ENCODE peak calls at places on chromosomes 3 and 15, in six cellular contexts. C is heart left ventricle, Y is tibial nerve, N is mesendoderm, D is PC-3, W is lower lobe of right lung. E is an unnamed sample.

GRCh38 chr3:105518806-105519418 is 152.2 kb downstream of the ALCAM start:
- DNase-seq in C (no peak), Y (peak; percentile 21), N (peak; percentile 67), D (peak; percentile 90), W (no peak), E (no peak)

GRCh38 chr3:31179768-31180167 is 285.3 kb upstream of the GADL1 start:
- DNase-seq in C (no peak), Y (no peak), N (no peak), D (peak; percentile 6), W (no peak), E (no peak)

GRCh38 chr3:96869316-96869715 is 54.9 kb downstream of the EPHA6 start:
- DNase-seq in C (no peak), Y (no peak), N (no peak), D (no peak), W (no peak), E (no peak)

GRCh38 chr3:58029842-58030584 is 21.8 kb downstream of the FLNB start:
- DNase-seq in C (no peak), Y (no peak), N (peak; percentile 82), D (no peak), W (no peak), E (no peak)

GRCh38 chr3:23654571-23654970 is 151.2 kb upstream of the UBE2E1 start:
- DNase-seq in C (no peak), Y (no peak), N (no peak), D (no peak), W (no peak), E (no peak)

GRCh38 chr3:38021196-38021595 is 8.2 kb downstream of the PLCD1 start:
- DNase-seq in C (no peak), Y (no peak), N (no peak), D (no peak), W (peak; percentile 34), E (no peak)

GRCh38 chr15:86854186-86854585 is 774.5 kb downstream of the AGBL1 start:
- DNase-seq in C (peak; percentile 28), Y (no peak), N (no peak), D (no peak), W (no peak), E (no peak)

GRCh38 chr15:100900136-100900894 is 18.8 kb upstream of the LRRK1 start:
- DNase-seq in C (no peak), Y (no peak), N (no peak), D (no peak), W (no peak), E (no peak)

GRCh38 chr3:11415099-11415498 is 142.9 kb downstream of the ATG7 start:
- DNase-seq in C (no peak), Y (no peak), N (no peak), D (no peak), W (no peak), E (no peak)

GRCh38 chr15:70720228-70721016 is 42.9 kb downstream of the UACA start:
- DNase-seq in C (no peak), Y (no peak), N (peak; percentile 32), D (no peak), W (no peak), E (no peak)

GRCh38 chr15:45121020-45121419 is 6.9 kb downstream of the DUOXA2 start:
- DNase-seq in C (no peak), Y (no peak), N (no peak), D (no peak), W (peak; percentile 12), E (peak; percentile 28)

GRCh38 chr3:171349392-171349791 is 110.8 kb downstream of the TNIK start:
- DNase-seq in C (no peak), Y (no peak), N (peak; percentile 44), D (peak; percentile 61), W (no peak), E (no peak)

GRCh38 chr15:94494732-94495131 is 263.4 kb downstream of the MCTP2 start:
- DNase-seq in C (no peak), Y (no peak), N (no peak), D (peak; percentile 2), W (no peak), E (no peak)

GRCh38 chr3:152419748-152420147 is 151.0 kb downstream of the MBNL1 start:
- DNase-seq in C (no peak), Y (no peak), N (no peak), D (no peak), W (no peak), E (no peak)

GRCh38 chr3:166837535-166837934 is 542.6 kb downstream of the ZBBX start:
- DNase-seq in C (no peak), Y (no peak), N (peak; percentile 67), D (peak; percentile 66), W (no peak), E (no peak)

GRCh38 chr15:37995461-37996347 is 61.3 kb downstream of the TMCO5A start:
- DNase-seq in C (no peak), Y (peak; percentile 51), N (peak; percentile 69), D (peak; percentile 73), W (no peak), E (no peak)

GRCh38 chr3:104952587-104952986 is 414.1 kb upstream of the ALCAM start:
- DNase-seq in C (no peak), Y (no peak), N (no peak), D (peak; percentile 94), W (peak; percentile 55), E (peak; percentile 63)

GRCh38 chr3:178419078-178419477 is 117.2 kb upstream of the KCNMB2 start:
- DNase-seq in C (no peak), Y (no peak), N (no peak), D (peak; percentile 62), W (no peak), E (no peak)

GRCh38 chr3:72460215-72461174 is 387.8 kb downstream of the SHQ1 start:
- DNase-seq in C (no peak), Y (no peak), N (no peak), D (no peak), W (no peak), E (no peak)

GRCh38 chr15:48946088-48946839 is 17.5 kb downstream of the SHC4 start:
- DNase-seq in C (no peak), Y (no peak), N (peak; percentile 28), D (peak; percentile 84), W (no peak), E (no peak)

GRCh38 chr3:117706731-117707130 is 997.2 kb downstream of the TUSC7 start:
- DNase-seq in C (no peak), Y (no peak), N (no peak), D (no peak), W (no peak), E (no peak)

GRCh38 chr3:60992395-60992794 is 258.9 kb downstream of the FHIT start:
- DNase-seq in C (no peak), Y (peak; percentile 20), N (no peak), D (no peak), W (no peak), E (no peak)

GRCh38 chr3:13144163-13145023 is 71.2 kb upstream of the IQSEC1 start:
- DNase-seq in C (no peak), Y (no peak), N (no peak), D (no peak), W (peak; percentile 12), E (no peak)

GRCh38 chr3:124467980-124468902 is 262.0 kb upstream of the UMPS start:
- DNase-seq in C (peak; percentile 30), Y (peak; percentile 10), N (peak; percentile 72), D (peak; percentile 80), W (no peak), E (peak; percentile 64)

GRCh38 chr3:61417352-61417751 is 144.0 kb upstream of the PTPRG start:
- DNase-seq in C (no peak), Y (peak; percentile 57), N (no peak), D (no peak), W (no peak), E (no peak)

GRCh38 chr3:132641837-132642538 is 17.6 kb downstream of the ACAD11 start:
- DNase-seq in C (no peak), Y (no peak), N (peak; percentile 51), D (peak; percentile 66), W (no peak), E (no peak)

GRCh38 chr3:62201438-62202035 is 171.8 kb downstream of the FEZF2 start:
- DNase-seq in C (no peak), Y (no peak), N (no peak), D (peak; percentile 56), W (no peak), E (no peak)

GRCh38 chr3:155921486-155921885 is 51.0 kb downstream of the GMPS start:
- DNase-seq in C (no peak), Y (no peak), N (no peak), D (no peak), W (no peak), E (no peak)

GRCh38 chr3:155917781-155918180 is 47.3 kb downstream of the GMPS start:
- DNase-seq in C (no peak), Y (no peak), N (no peak), D (no peak), W (no peak), E (no peak)

DNA sequence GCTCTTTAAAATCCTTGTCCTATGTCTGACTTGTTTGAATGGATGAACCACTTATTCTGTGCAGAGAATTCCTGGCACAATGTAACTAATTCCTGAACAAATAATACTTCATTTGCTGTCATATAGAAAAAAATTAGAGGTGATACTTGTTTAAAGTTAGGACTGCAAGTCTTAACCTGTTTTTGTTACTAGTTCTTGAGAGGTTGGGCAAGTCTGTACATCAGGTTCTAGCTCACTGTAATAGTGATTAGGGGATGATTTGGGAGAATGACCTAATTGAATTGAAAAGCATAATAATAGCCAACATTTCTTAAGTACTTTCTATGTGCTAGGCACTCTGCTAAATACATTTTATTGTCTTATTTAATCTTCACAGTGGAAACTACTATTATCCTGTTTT is 49.3 kb downstream of the GMPS start:
- DNase-seq in C (no peak), Y (no peak), N (no peak), D (no peak), W (no peak), E (no peak)
- H3K36me3 ChIP-seq in C (peaks cover 30% of the 10 kb centered on the region), Y (peaks cover 74% of the 10 kb centered on the region), N (peaks cover 1% of the 10 kb centered on the region), D (peaks cover 61% of the 10 kb centered on the region), W (peaks cover 94% of the 10 kb centered on the region), E (peaks cover 7% of the 10 kb centered on the region)

DNA sequence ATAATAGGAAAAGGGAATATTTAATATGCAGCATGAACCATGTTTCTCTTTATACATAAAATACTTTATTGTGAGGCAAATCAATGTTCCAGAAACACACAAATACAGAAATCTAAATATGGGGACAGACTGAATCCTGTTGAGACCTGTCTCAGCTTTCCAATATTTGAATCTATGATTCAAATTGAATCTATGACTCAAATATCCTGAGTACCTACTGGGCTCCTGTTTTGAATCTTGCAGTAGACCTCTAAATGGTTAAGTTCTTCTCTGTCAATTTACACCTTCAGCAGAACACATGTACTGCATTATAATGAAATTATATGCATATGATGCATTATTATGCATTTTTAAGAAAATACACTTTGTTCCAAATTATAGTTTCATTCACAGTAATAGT is 143.2 kb upstream of the PLXND1 start:
- DNase-seq in C (no peak), Y (no peak), N (no peak), D (no peak), W (no peak), E (no peak)
- H3K36me3 ChIP-seq in C (no peaks in the 10 kb centered on the region), Y (no peaks in the 10 kb centered on the region), N (no peaks in the 10 kb centered on the region), D (no peaks in the 10 kb centered on the region), W (no peaks in the 10 kb centered on the region), E (no peaks in the 10 kb centered on the region)

GRCh38 chr15:80785335-80785734 is 6.2 kb downstream of the CEMIP start:
- DNase-seq in C (no peak), Y (no peak), N (no peak), D (no peak), W (no peak), E (no peak)
- H3K36me3 ChIP-seq in C (no peaks in the 10 kb centered on the region), Y (no peaks in the 10 kb centered on the region), N (no peaks in the 10 kb centered on the region), D (no peaks in the 10 kb centered on the region), W (peaks cover 3% of the 10 kb centered on the region), E (no peaks in the 10 kb centered on the region)

DNA sequence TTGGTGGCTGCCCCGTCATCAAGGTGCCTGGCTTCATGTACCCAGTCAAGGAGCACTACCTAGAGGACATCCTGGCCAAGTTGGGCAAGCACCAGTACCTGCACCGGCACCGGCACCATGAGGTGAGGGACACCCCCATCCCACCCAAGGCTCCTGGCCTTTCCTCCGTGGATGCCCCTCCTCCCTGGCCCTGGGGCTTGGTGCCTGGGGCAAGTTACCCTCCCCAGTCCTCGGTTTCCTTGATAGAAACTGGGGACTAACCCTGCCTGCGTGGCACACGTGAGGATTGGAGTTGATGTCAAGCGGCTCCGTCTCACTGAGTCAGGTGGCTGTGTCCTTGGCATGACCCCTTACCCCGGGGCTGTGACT is 43.9 kb downstream of the DHX30 start:
- DNase-seq in C (no peak), Y (no peak), N (no peak), D (no peak), W (no peak), E (no peak)
- H3K36me3 ChIP-seq in C (peaks cover 40% of the 10 kb centered on the region), Y (peaks cover 100% of the 10 kb centered on the region), N (peaks cover 41% of the 10 kb centered on the region), D (peaks cover 60% of the 10 kb centered on the region), W (peaks cover 100% of the 10 kb centered on the region), E (peaks cover 100% of the 10 kb centered on the region)

E was measured in left lung.